ENCODE peak calls at places on chromosomes 12 and 14, in nine cellular contexts. Z is NCI-H345; O is naive thymus-derived CD4-positive, alpha-beta T cell; C is activated gamma-delta T cell treated with Interleukin-2 at 50 U/mL for 16 hours; L is progenitor cell of endocrine pancreas; F is germinal center; T is breast epithelium; D is iPS DF 19.7; Q is heart right ventricle. X is an unnamed sample.

GRCh38 chr12:11307143-11307542 is 3.1 kb downstream of the PRB4 start:
- DNase-seq in Z (no peak), O (no peak), C (no peak), L (no peak), F (no peak), T (no peak), D (no peak), Q (no peak), X (no peak)

GRCh38 chr14:24984846-24985589 is 64.9 kb downstream of the STXBP6 start:
- DNase-seq in Z (peak; percentile 87), O (no peak), C (no peak), L (no peak), F (no peak), T (no peak), D (no peak), Q (no peak), X (no peak)

GRCh38 chr14:80215756-80216581 is 4.7 kb upstream of the DIO2 start:
- DNase-seq in Z (no peak), O (no peak), C (no peak), L (no peak), F (no peak), T (no peak), D (no peak), Q (peak; percentile 18), X (no peak)

GRCh38 chr12:48979602-48980388 is 1.7 kb downstream of the WNT1 start:
- DNase-seq in Z (no peak), O (peak; percentile 48), C (peak; percentile 57), L (no peak), F (peak; percentile 67), T (no peak), D (no peak), Q (no peak), X (no peak)

GRCh38 chr14:76964695-76965094 is 63.8 kb downstream of the IRF2BPL start:
- DNase-seq in Z (no peak), O (no peak), C (no peak), L (no peak), F (no peak), T (no peak), D (no peak), Q (no peak), X (no peak)

GRCh38 chr12:124188561-124189405 is 106.1 kb upstream of the RFLNA start:
- DNase-seq in Z (peak; percentile 79), O (no peak), C (no peak), L (no peak), F (no peak), T (no peak), D (no peak), Q (no peak), X (no peak)

GRCh38 chr12:57726884-57727757 is 11.4 kb downstream of the AGAP2 start:
- DNase-seq in Z (no peak), O (no peak), C (no peak), L (peak; percentile 57), F (no peak), T (no peak), D (no peak), Q (peak; percentile 65), X (no peak)

GRCh38 chr12:39442895-39443703 is at the start of gene KIF21A:
- DNase-seq in Z (peak; percentile 88), O (peak; percentile 80), C (peak; percentile 82), L (peak; percentile 91), F (peak; percentile 64), T (peak; percentile 86), D (peak; percentile 40), Q (peak; percentile 89), X (peak; percentile 96)

GRCh38 chr14:57611555-57612075 is 118.0 kb upstream of the CCDC198 start:
- DNase-seq in Z (no peak), O (no peak), C (no peak), L (no peak), F (no peak), T (no peak), D (no peak), Q (no peak), X (no peak)

GRCh38 chr14:50225067-50225973 is 6.1 kb downstream of the SOS2 start:
- DNase-seq in Z (no peak), O (no peak), C (no peak), L (no peak), F (no peak), T (no peak), D (no peak), Q (no peak), X (no peak)

GRCh38 chr14:95562892-95563685 is 28.2 kb downstream of the GLRX5 start:
- DNase-seq in Z (no peak), O (no peak), C (no peak), L (no peak), F (no peak), T (no peak), D (no peak), Q (no peak), X (no peak)

GRCh38 chr12:131147293-131147692 is 193.6 kb downstream of the ADGRD1 start:
- DNase-seq in Z (no peak), O (no peak), C (no peak), L (no peak), F (no peak), T (no peak), D (no peak), Q (no peak), X (no peak)

GRCh38 chr14:101191086-101191881 is 287.8 kb upstream of the RTL1 start:
- DNase-seq in Z (no peak), O (no peak), C (no peak), L (no peak), F (no peak), T (peak; percentile 15), D (no peak), Q (no peak), X (no peak)

GRCh38 chr12:3274664-3275063 is 197.5 kb downstream of the TSPAN9 start:
- DNase-seq in Z (no peak), O (no peak), C (no peak), L (no peak), F (no peak), T (no peak), D (no peak), Q (no peak), X (no peak)

GRCh38 chr14:94129758-94130414 is 482 bp upstream of the IFI27L2 start:
- DNase-seq in Z (peak; percentile 78), O (peak; percentile 10), C (no peak), L (no peak), F (peak; percentile 39), T (no peak), D (no peak), Q (peak; percentile 40), X (no peak)

GRCh38 chr14:51444381-51445000 is 204.4 kb downstream of the TMX1 start:
- DNase-seq in Z (no peak), O (no peak), C (no peak), L (no peak), F (no peak), T (no peak), D (no peak), Q (no peak), X (no peak)

GRCh38 chr12:98998697-98999299 is 353.7 kb downstream of the APAF1 start:
- DNase-seq in Z (peak; percentile 56), O (no peak), C (no peak), L (no peak), F (peak; percentile 16), T (no peak), D (no peak), Q (no peak), X (no peak)

GRCh38 chr14:65261425-65261920 is 151.1 kb upstream of the FUT8 start:
- DNase-seq in Z (no peak), O (no peak), C (no peak), L (no peak), F (no peak), T (no peak), D (no peak), Q (no peak), X (no peak)

GRCh38 chr12:55822228-55822627 is 4.4 kb downstream of the ORMDL2 start:
- DNase-seq in Z (no peak), O (no peak), C (no peak), L (no peak), F (no peak), T (no peak), D (no peak), Q (no peak), X (no peak)

GRCh38 chr14:80202888-80203562 is 8.3 kb downstream of the DIO2 start:
- DNase-seq in Z (no peak), O (no peak), C (no peak), L (no peak), F (peak; percentile 13), T (no peak), D (no peak), Q (no peak), X (no peak)

GRCh38 chr14:99234982-99235491 is 37.0 kb downstream of the BCL11B start:
- DNase-seq in Z (no peak), O (no peak), C (peak; percentile 52), L (no peak), F (no peak), T (no peak), D (no peak), Q (no peak), X (no peak)

GRCh38 chr12:4265280-4265679 is 8.3 kb upstream of the CCND2 start:
- DNase-seq in Z (no peak), O (no peak), C (no peak), L (no peak), F (no peak), T (no peak), D (no peak), Q (no peak), X (no peak)

GRCh38 chr12:46371718-46372130 is 849 bp downstream of the SLC38A2 start:
- DNase-seq in Z (peak; percentile 15), O (no peak), C (peak; percentile 62), L (peak; percentile 58), F (peak; percentile 72), T (peak; percentile 62), D (no peak), Q (peak; percentile 71), X (no peak)

GRCh38 chr14:44204061-44204815 is 302.8 kb downstream of the FSCB start:
- DNase-seq in Z (no peak), O (no peak), C (no peak), L (no peak), F (no peak), T (no peak), D (peak; percentile 9), Q (no peak), X (no peak)

GRCh38 chr14:67622675-67623074 is 3.0 kb downstream of the ARG2 start:
- DNase-seq in Z (no peak), O (no peak), C (no peak), L (no peak), F (no peak), T (no peak), D (no peak), Q (no peak), X (no peak)

GRCh38 chr12:29792853-29793252 is 9.1 kb upstream of the TMTC1 start:
- DNase-seq in Z (no peak), O (no peak), C (no peak), L (no peak), F (no peak), T (no peak), D (no peak), Q (no peak), X (no peak)

GRCh38 chr12:25100738-25101445 is 94.1 kb downstream of the DNAI7 start:
- DNase-seq in Z (no peak), O (no peak), C (no peak), L (no peak), F (no peak), T (no peak), D (no peak), Q (no peak), X (no peak)

GRCh38 chr14:22973217-22974032 is 8.9 kb downstream of the AJUBA start:
- DNase-seq in Z (peak; percentile 16), O (peak; percentile 46), C (peak; percentile 42), L (no peak), F (peak; percentile 54), T (no peak), D (no peak), Q (no peak), X (no peak)

GRCh38 chr14:103199141-103199540 is 75.9 kb downstream of the TNFAIP2 start:
- DNase-seq in Z (no peak), O (no peak), C (no peak), L (no peak), F (no peak), T (no peak), D (no peak), Q (no peak), X (no peak)

GRCh38 chr12:105935981-105936380 is 202.8 kb downstream of the NUAK1 start:
- DNase-seq in Z (no peak), O (no peak), C (no peak), L (no peak), F (no peak), T (no peak), D (no peak), Q (no peak), X (no peak)

X was measured in GM06990.